ENCODE peak calls at places on chromosome 3, in seven cellular contexts. V is sigmoid colon, S is HCT116, T is ovary, U is stomach, I is heart left ventricle, D is Peyer's patch. W is an unnamed sample.

GRCh38 chr3:118239253-118239652 is 795.4 kb downstream of the IGSF11 start:
- DNase-seq in D (no peak), T (no peak), V (no peak), I (no peak), S (no peak), U (no peak), W (no peak)

GRCh38 chr3:111763101-111763500 is 96.0 kb upstream of the PHLDB2 start:
- DNase-seq in I (no peak), D (no peak), U (no peak), T (no peak), V (no peak), S (no peak), W (no peak)

GRCh38 chr3:166444756-166445155 is 607.5 kb upstream of the BCHE start:
- DNase-seq in T (no peak), D (peak), S (no peak), I (no peak), U (no peak), V (no peak), W (no peak)

GRCh38 chr3:71509024-71509423 is 74.5 kb downstream of the FOXP1 start:
- DNase-seq in S (no peak), D (no peak), T (no peak), I (no peak), U (no peak), V (no peak), W (no peak)

GRCh38 chr3:111072016-111072891 is 638 bp downstream of the NECTIN3 start:
- DNase-seq in D (peak), T (no peak), U (peak), I (peak), V (peak), S (no peak), W (peak)

GRCh38 chr3:128429751-128430150 is 36.9 kb downstream of the DNAJB8 start:
- DNase-seq in S (no peak), I (no peak), T (no peak), V (no peak), D (no peak), U (no peak), W (no peak)

GRCh38 chr3:126375835-126376331 is 18.7 kb upstream of the KLF15 start:
- DNase-seq in V (peak), U (no peak), I (no peak), S (no peak), D (peak), T (peak), W (peak)

GRCh38 chr3:192212979-192213378 is 514.4 kb downstream of the FGF12 start:
- DNase-seq in U (no peak), S (no peak), V (no peak), I (no peak), D (no peak), T (no peak), W (no peak)

GRCh38 chr3:112793311-112794081 is 53.2 kb downstream of the CD200R1L start:
- DNase-seq in I (no peak), V (no peak), T (peak), U (no peak), S (no peak), D (no peak), W (no peak)

GRCh38 chr3:38707730-38708129 is 58.2 kb upstream of the SCN5A start:
- DNase-seq in U (no peak), S (no peak), V (no peak), T (no peak), I (no peak), D (no peak), W (no peak)

GRCh38 chr3:117630885-117631284 is 921.3 kb downstream of the TUSC7 start:
- DNase-seq in U (no peak), I (no peak), V (no peak), D (no peak), T (no peak), S (no peak), W (no peak)

GRCh38 chr3:62582495-62583172 is 209.3 kb upstream of the FEZF2 start:
- DNase-seq in V (no peak), U (no peak), I (no peak), D (no peak), S (no peak), T (no peak), W (no peak)

GRCh38 chr3:142148871-142149860 is at the start of gene TFDP2:
- DNase-seq in U (peak), I (peak), V (peak), S (peak), D (peak), T (peak), W (peak)

GRCh38 chr3:179309225-179310109 is 13.4 kb upstream of the ZNF639 start:
- DNase-seq in U (no peak), D (no peak), S (no peak), I (no peak), T (no peak), V (no peak), W (no peak)

GRCh38 chr3:170961616-170962400 is 53.4 kb upstream of the EIF5A2 start:
- DNase-seq in D (no peak), U (no peak), V (no peak), T (no peak), I (no peak), S (peak), W (no peak)

GRCh38 chr3:43641306-43642114 is 19.7 kb upstream of the ANO10 start:
- DNase-seq in S (no peak), V (no peak), T (no peak), U (no peak), I (no peak), D (no peak), W (no peak)

GRCh38 chr3:117523407-117523806 is 813.8 kb downstream of the TUSC7 start:
- DNase-seq in I (no peak), D (no peak), S (no peak), U (no peak), V (no peak), T (no peak), W (no peak)

GRCh38 chr3:178088930-178089329 is 447.3 kb upstream of the KCNMB2 start:
- DNase-seq in S (no peak), V (no peak), I (no peak), U (no peak), D (no peak), T (no peak), W (no peak)

GRCh38 chr3:196193037-196193737 is 18.0 kb downstream of the ZDHHC19 start:
- DNase-seq in V (no peak), T (no peak), D (no peak), I (peak), U (no peak), S (no peak), W (no peak)

GRCh38 chr3:11322931-11323330 is 50.7 kb downstream of the ATG7 start:
- DNase-seq in D (no peak), T (no peak), U (no peak), I (no peak), S (no peak), V (no peak), W (no peak)

GRCh38 chr3:130963878-130964277 is 62.7 kb downstream of the ASTE1 start:
- DNase-seq in D (no peak), S (peak), V (no peak), T (no peak), I (no peak), U (no peak), W (no peak)

GRCh38 chr3:72442755-72443154 is 405.5 kb downstream of the SHQ1 start:
- DNase-seq in I (no peak), V (no peak), U (no peak), S (no peak), D (no peak), T (no peak), W (no peak)

GRCh38 chr3:177361042-177361938 is 164.0 kb upstream of the TBL1XR1 start:
- DNase-seq in S (no peak), U (no peak), D (no peak), T (no peak), V (no peak), I (no peak), W (peak)

GRCh38 chr3:178129109-178129508 is 407.1 kb upstream of the KCNMB2 start:
- DNase-seq in S (no peak), U (no peak), I (no peak), T (no peak), D (no peak), V (no peak), W (no peak)

GRCh38 chr3:132038198-132038825 is 3.5 kb upstream of the CPNE4 start:
- DNase-seq in I (no peak), T (no peak), U (no peak), V (no peak), S (no peak), D (no peak), W (no peak)

GRCh38 chr3:66098436-66098835 is 59.7 kb upstream of the MAGI1 start:
- DNase-seq in T (no peak), V (no peak), D (no peak), U (no peak), S (no peak), I (no peak), W (no peak)

GRCh38 chr3:63914312-63914711 is 2.1 kb upstream of the SCAANT1 start:
- DNase-seq in D (no peak), T (peak), U (peak), S (no peak), V (peak), I (no peak), W (peak)

GRCh38 chr3:193592841-193593665 is at the start of gene OPA1:
- DNase-seq in I (peak), S (peak), D (peak), V (peak), T (peak), U (peak), W (peak)
- TF ChIP-seq POLR2A in I (no peak), S (no peak), D (peak), V (peak), T (peak), U (peak), W (peak)

DNA sequence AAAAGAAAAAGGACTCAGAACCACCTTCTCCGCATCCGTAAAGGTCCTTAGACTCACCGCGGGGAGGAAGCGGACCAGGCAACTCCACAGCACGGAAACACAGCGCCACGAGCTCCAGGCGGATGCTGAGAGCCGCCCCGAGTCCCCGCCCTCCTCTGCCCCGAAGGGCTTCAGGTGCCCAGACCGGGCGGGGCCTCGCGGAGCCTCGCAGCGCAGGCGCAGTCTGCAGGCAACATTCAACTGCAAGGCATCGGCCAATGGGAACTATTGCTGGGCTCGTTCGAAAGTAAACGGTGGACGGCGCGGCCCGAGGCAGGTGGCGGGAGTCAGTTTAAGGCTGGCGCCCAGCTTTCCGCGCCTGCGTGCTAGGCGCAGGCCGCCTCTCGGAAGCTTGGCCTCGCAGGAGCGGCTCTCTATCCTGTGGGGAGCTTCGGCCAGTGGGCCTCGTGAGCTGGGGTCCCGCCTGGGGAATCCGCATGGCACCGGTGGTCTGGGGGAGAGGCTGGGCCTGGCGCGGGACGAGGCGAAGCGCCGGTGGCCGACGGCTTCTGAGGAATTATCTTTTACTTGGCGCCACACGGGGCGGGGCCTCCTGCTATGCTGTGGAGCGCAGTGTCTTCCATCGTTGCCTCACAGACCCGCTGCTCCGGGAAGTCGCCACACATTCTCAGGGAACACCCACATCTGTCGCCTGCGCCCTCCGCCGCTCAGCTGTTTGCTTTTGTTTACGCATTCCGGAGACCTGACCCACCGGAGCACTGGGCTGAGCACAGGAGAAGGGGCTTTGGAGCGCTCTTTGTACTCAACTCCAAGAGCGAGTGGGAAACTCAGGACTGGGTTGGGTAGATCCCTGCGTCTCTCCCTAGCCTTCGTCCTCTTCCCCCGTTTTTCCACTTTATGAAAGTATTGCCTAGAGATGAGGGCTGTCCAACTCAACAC is at the start of gene TRIM59:
- DNase-seq in V (peak), U (peak), T (peak), D (peak), S (peak), I (peak), W (peak)
- TF ChIP-seq POLR2A in V (peak), U (no peak), T (no peak), D (peak), S (peak), I (no peak), W (no peak)

GRCh38 chr3:195087321-195087720 is 183.6 kb downstream of the XXYLT1 start:
- DNase-seq in V (no peak), U (no peak), D (no peak), S (no peak), T (no peak), I (peak), W (no peak)
- TF ChIP-seq POLR2A in V (no peak), U (no peak), D (no peak), S (no peak), T (no peak), I (no peak), W (no peak)

GRCh38 chr3:31576521-31576920 is 43.8 kb downstream of the STT3B start:
- DNase-seq in D (no peak), T (no peak), V (no peak), U (no peak), I (no peak), S (no peak), W (no peak)

GRCh38 chr3:31571325-31571724 is 38.6 kb downstream of the STT3B start:
- DNase-seq in S (no peak), I (no peak), V (no peak), T (no peak), D (no peak), U (no peak), W (no peak)

GRCh38 chr3:31575448-31575847 is 42.7 kb downstream of the STT3B start:
- DNase-seq in I (no peak), U (no peak), D (no peak), S (no peak), V (no peak), T (no peak), W (no peak)

GRCh38 chr3:31573460-31573779 is 40.7 kb downstream of the STT3B start:
- DNase-seq in T (no peak), U (no peak), I (no peak), D (no peak), S (no peak), V (no peak), W (no peak)

DNA sequence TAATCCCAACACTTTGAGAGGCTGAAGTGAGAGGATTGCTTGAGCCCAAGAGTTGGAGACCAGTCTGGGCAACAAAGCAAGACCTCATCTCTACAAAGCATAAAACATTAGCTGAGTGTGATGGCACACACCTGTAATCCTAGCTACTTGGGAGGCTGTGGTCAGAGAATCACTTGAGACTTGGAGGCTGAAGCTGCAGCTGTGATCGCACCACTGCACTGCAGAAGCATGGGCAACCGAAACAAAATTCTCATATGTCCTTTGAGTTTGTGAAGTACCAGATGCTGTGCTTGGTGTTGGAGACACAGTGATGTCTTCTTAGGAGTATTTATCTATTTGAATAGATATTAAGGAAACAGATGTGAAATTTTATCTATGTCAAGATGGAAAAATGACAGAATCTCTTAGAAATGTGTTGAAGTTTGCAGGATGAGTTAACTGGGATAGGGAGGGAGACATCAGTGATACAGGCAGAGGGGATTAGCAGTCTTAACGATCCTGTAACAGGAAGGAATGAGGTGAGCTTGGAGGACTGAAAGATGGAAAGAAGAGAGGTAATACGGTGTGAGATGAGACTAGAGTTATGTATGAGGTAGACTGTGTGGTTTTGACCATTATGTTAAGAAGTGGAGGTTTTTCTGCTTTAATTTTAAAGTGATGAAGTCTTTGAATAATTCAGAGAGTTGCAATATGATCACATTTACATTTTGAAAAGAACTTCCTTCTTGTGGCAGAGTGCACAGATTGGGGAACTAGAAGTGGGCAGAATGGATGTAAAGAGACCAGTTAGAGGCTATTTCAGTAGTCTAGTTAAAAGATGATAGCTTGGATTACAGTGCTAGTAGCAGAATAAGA is 40.1 kb downstream of the STT3B start:
- DNase-seq in V (no peak), S (no peak), I (no peak), U (no peak), D (no peak), T (no peak), W (no peak)
- TF ChIP-seq POLR2A in V (no peak), S (no peak), I (no peak), U (no peak), D (no peak), T (no peak), W (no peak)

GRCh38 chr3:80451393-80451792 is 683.6 kb upstream of the ROBO1 start:
- DNase-seq in T (no peak), V (no peak), U (no peak), I (no peak), D (no peak), S (no peak), W (no peak)
- TF ChIP-seq POLR2A in T (no peak), V (no peak), U (no peak), I (no peak), D (no peak), S (no peak), W (no peak)

GRCh38 chr3:86990734-86991481 is at the start of gene VGLL3:
- DNase-seq in T (peak), V (peak), S (no peak), U (peak), D (peak), I (peak), W (peak)
- TF ChIP-seq POLR2A in T (peak), V (peak), S (no peak), U (no peak), D (no peak), I (no peak), W (no peak)